ENCODE peak calls at places on chromosomes 13 and 19, in six cellular contexts. One of them, this sample, is unnamed.

GRCh38 chr13:62633448-62633847 is 1217.8 kb upstream of the PCDH20 start:
- DNase-seq in H9: no peak
- DNase-seq in AG20443: no peak
- DNase-seq in mesendoderm: no peak
- DNase-seq in activated naive CD4-positive, alpha-beta T cell treated with Interleukin-2 at 50 U/mL for 16 hours: no peak
- DNase-seq in stimulated activated CD4-positive, alpha-beta T cell treated with anti-CD3 and anti-CD28 coated beads, Interleukin-15, amount 100 ng/mL, for 1 hour: no peak
- DNase-seq in this sample: no peak

GRCh38 chr13:34751044-34751443 is 191.0 kb upstream of the NBEA start:
- DNase-seq in H9: no peak
- DNase-seq in AG20443: no peak
- DNase-seq in mesendoderm: no peak
- DNase-seq in activated naive CD4-positive, alpha-beta T cell treated with Interleukin-2 at 50 U/mL for 16 hours: no peak
- DNase-seq in stimulated activated CD4-positive, alpha-beta T cell treated with anti-CD3 and anti-CD28 coated beads, Interleukin-15, amount 100 ng/mL, for 1 hour: no peak
- DNase-seq in this sample: no peak

GRCh38 chr13:110477711-110478245 is 83.7 kb downstream of the RAB20 start:
- DNase-seq in H9: no peak
- DNase-seq in AG20443: no peak
- DNase-seq in mesendoderm: no peak
- DNase-seq in activated naive CD4-positive, alpha-beta T cell treated with Interleukin-2 at 50 U/mL for 16 hours: no peak
- DNase-seq in stimulated activated CD4-positive, alpha-beta T cell treated with anti-CD3 and anti-CD28 coated beads, Interleukin-15, amount 100 ng/mL, for 1 hour: no peak
- DNase-seq in this sample: no peak

GRCh38 chr19:9474975-9475374 is 23.4 kb downstream of the ZNF560 start:
- DNase-seq in H9: no peak
- DNase-seq in AG20443: no peak
- DNase-seq in mesendoderm: no peak
- DNase-seq in activated naive CD4-positive, alpha-beta T cell treated with Interleukin-2 at 50 U/mL for 16 hours: no peak
- DNase-seq in stimulated activated CD4-positive, alpha-beta T cell treated with anti-CD3 and anti-CD28 coated beads, Interleukin-15, amount 100 ng/mL, for 1 hour: no peak
- DNase-seq in this sample: no peak

GRCh38 chr19:1247747-1248453 is 483 bp upstream of the MIDN start:
- DNase-seq in H9: peak; percentile 75
- DNase-seq in AG20443: peak; percentile 34
- DNase-seq in mesendoderm: peak; percentile 71
- DNase-seq in activated naive CD4-positive, alpha-beta T cell treated with Interleukin-2 at 50 U/mL for 16 hours: peak; percentile 69
- DNase-seq in stimulated activated CD4-positive, alpha-beta T cell treated with anti-CD3 and anti-CD28 coated beads, Interleukin-15, amount 100 ng/mL, for 1 hour: no peak
- DNase-seq in this sample: peak; percentile 93

GRCh38 chr19:27635401-27635800 is 1577.5 kb downstream of the UQCRFS1 start:
- DNase-seq in H9: no peak
- DNase-seq in AG20443: no peak
- DNase-seq in mesendoderm: no peak
- DNase-seq in activated naive CD4-positive, alpha-beta T cell treated with Interleukin-2 at 50 U/mL for 16 hours: no peak
- DNase-seq in stimulated activated CD4-positive, alpha-beta T cell treated with anti-CD3 and anti-CD28 coated beads, Interleukin-15, amount 100 ng/mL, for 1 hour: no peak
- DNase-seq in this sample: no peak

GRCh38 chr19:38812841-38813320 is at the start of gene LGALS4:
- DNase-seq in H9: no peak
- DNase-seq in AG20443: no peak
- DNase-seq in mesendoderm: no peak
- DNase-seq in activated naive CD4-positive, alpha-beta T cell treated with Interleukin-2 at 50 U/mL for 16 hours: no peak
- DNase-seq in stimulated activated CD4-positive, alpha-beta T cell treated with anti-CD3 and anti-CD28 coated beads, Interleukin-15, amount 100 ng/mL, for 1 hour: no peak
- DNase-seq in this sample: peak; percentile 64

GRCh38 chr19:33159893-33160292 is 28.0 kb downstream of the WDR88 start:
- DNase-seq in H9: no peak
- DNase-seq in AG20443: no peak
- DNase-seq in mesendoderm: no peak
- DNase-seq in activated naive CD4-positive, alpha-beta T cell treated with Interleukin-2 at 50 U/mL for 16 hours: no peak
- DNase-seq in stimulated activated CD4-positive, alpha-beta T cell treated with anti-CD3 and anti-CD28 coated beads, Interleukin-15, amount 100 ng/mL, for 1 hour: no peak
- DNase-seq in this sample: no peak

GRCh38 chr19:43464089-43464775 is 1.2 kb downstream of the LYPD3 start:
- DNase-seq in H9: no peak
- DNase-seq in AG20443: no peak
- DNase-seq in mesendoderm: no peak
- DNase-seq in activated naive CD4-positive, alpha-beta T cell treated with Interleukin-2 at 50 U/mL for 16 hours: peak; percentile 75
- DNase-seq in stimulated activated CD4-positive, alpha-beta T cell treated with anti-CD3 and anti-CD28 coated beads, Interleukin-15, amount 100 ng/mL, for 1 hour: peak; percentile 68
- DNase-seq in this sample: peak; percentile 93